ENCODE peak calls at places on chromosomes 1 and 21, in nine cellular contexts. One of them, this sample, is unnamed.

GRCh38 chr1:149986486-149987296 is 23.8 kb downstream of the OTUD7B start:
- DNase-seq in ovary: no peak
- DNase-seq in fibroblast of lung: peak
- DNase-seq in pancreas: no peak
- DNase-seq in AG10803: peak
- DNase-seq in fibroblast of pulmonary artery: peak
- DNase-seq in choroid plexus epithelial cell: peak
- DNase-seq in cardiac fibroblast: peak
- DNase-seq in heart right ventricle: no peak
- DNase-seq in this sample: no peak

GRCh38 chr1:29555043-29555620 is 318.8 kb downstream of the PTPRU start:
- DNase-seq in cardiac fibroblast: no peak
- DNase-seq in AG10803: no peak
- DNase-seq in choroid plexus epithelial cell: no peak
- DNase-seq in pancreas: no peak
- DNase-seq in ovary: no peak
- DNase-seq in heart right ventricle: no peak
- DNase-seq in fibroblast of pulmonary artery: no peak
- DNase-seq in fibroblast of lung: no peak
- DNase-seq in this sample: no peak

GRCh38 chr1:2290171-2290578 is 62.1 kb downstream of the SKI start:
- DNase-seq in pancreas: no peak
- DNase-seq in choroid plexus epithelial cell: no peak
- DNase-seq in AG10803: no peak
- DNase-seq in fibroblast of pulmonary artery: no peak
- DNase-seq in ovary: no peak
- DNase-seq in cardiac fibroblast: no peak
- DNase-seq in fibroblast of lung: no peak
- DNase-seq in heart right ventricle: no peak
- DNase-seq in this sample: no peak

GRCh38 chr1:116097600-116097999 is 13.6 kb upstream of the MAB21L3 start:
- DNase-seq in pancreas: no peak
- DNase-seq in choroid plexus epithelial cell: no peak
- DNase-seq in ovary: no peak
- DNase-seq in AG10803: no peak
- DNase-seq in fibroblast of pulmonary artery: no peak
- DNase-seq in fibroblast of lung: peak
- DNase-seq in cardiac fibroblast: no peak
- DNase-seq in heart right ventricle: no peak
- DNase-seq in this sample: no peak

GRCh38 chr21:14690886-14691285 is 144.8 kb upstream of the SAMSN1 start:
- DNase-seq in AG10803: no peak
- DNase-seq in fibroblast of pulmonary artery: peak
- DNase-seq in ovary: no peak
- DNase-seq in fibroblast of lung: no peak
- DNase-seq in pancreas: no peak
- DNase-seq in heart right ventricle: no peak
- DNase-seq in cardiac fibroblast: peak
- DNase-seq in choroid plexus epithelial cell: peak
- DNase-seq in this sample: peak

GRCh38 chr1:212107481-212107880 is 71.9 kb downstream of the DTL start:
- DNase-seq in choroid plexus epithelial cell: no peak
- DNase-seq in heart right ventricle: peak
- DNase-seq in pancreas: no peak
- DNase-seq in fibroblast of lung: no peak
- DNase-seq in AG10803: no peak
- DNase-seq in ovary: no peak
- DNase-seq in fibroblast of pulmonary artery: no peak
- DNase-seq in cardiac fibroblast: no peak
- DNase-seq in this sample: no peak

GRCh38 chr1:41357451-41358151 is 3.6 kb upstream of the FOXO6 start:
- DNase-seq in fibroblast of pulmonary artery: no peak
- DNase-seq in cardiac fibroblast: no peak
- DNase-seq in choroid plexus epithelial cell: peak
- DNase-seq in ovary: no peak
- DNase-seq in pancreas: no peak
- DNase-seq in AG10803: no peak
- DNase-seq in fibroblast of lung: peak
- DNase-seq in heart right ventricle: peak
- DNase-seq in this sample: no peak

GRCh38 chr1:221149111-221149510 is 269.9 kb downstream of the HLX start:
- DNase-seq in cardiac fibroblast: peak
- DNase-seq in AG10803: peak
- DNase-seq in pancreas: no peak
- DNase-seq in choroid plexus epithelial cell: peak
- DNase-seq in heart right ventricle: no peak
- DNase-seq in fibroblast of pulmonary artery: peak
- DNase-seq in ovary: no peak
- DNase-seq in fibroblast of lung: no peak
- DNase-seq in this sample: no peak

GRCh38 chr1:62426238-62426637 is 10.6 kb upstream of the USP1 start:
- DNase-seq in ovary: no peak
- DNase-seq in heart right ventricle: peak
- DNase-seq in fibroblast of lung: no peak
- DNase-seq in fibroblast of pulmonary artery: no peak
- DNase-seq in pancreas: no peak
- DNase-seq in cardiac fibroblast: no peak
- DNase-seq in AG10803: no peak
- DNase-seq in choroid plexus epithelial cell: no peak
- DNase-seq in this sample: peak

GRCh38 chr1:161051219-161051618 is 5.4 kb upstream of the USF1 start:
- DNase-seq in fibroblast of lung: no peak
- DNase-seq in fibroblast of pulmonary artery: no peak
- DNase-seq in AG10803: no peak
- DNase-seq in pancreas: no peak
- DNase-seq in choroid plexus epithelial cell: no peak
- DNase-seq in cardiac fibroblast: no peak
- DNase-seq in heart right ventricle: no peak
- DNase-seq in ovary: no peak
- DNase-seq in this sample: no peak

GRCh38 chr1:44801491-44802305 is 1.5 kb downstream of the PLK3 start:
- DNase-seq in pancreas: peak
- DNase-seq in heart right ventricle: no peak
- DNase-seq in cardiac fibroblast: peak
- DNase-seq in fibroblast of pulmonary artery: no peak
- DNase-seq in AG10803: no peak
- DNase-seq in fibroblast of lung: no peak
- DNase-seq in ovary: peak
- DNase-seq in choroid plexus epithelial cell: no peak
- DNase-seq in this sample: peak

GRCh38 chr1:145999321-146000024 is 3.1 kb upstream of the TXNIP start:
- DNase-seq in fibroblast of pulmonary artery: no peak
- DNase-seq in choroid plexus epithelial cell: no peak
- DNase-seq in cardiac fibroblast: no peak
- DNase-seq in AG10803: no peak
- DNase-seq in fibroblast of lung: no peak
- DNase-seq in ovary: peak
- DNase-seq in pancreas: no peak
- DNase-seq in heart right ventricle: no peak
- DNase-seq in this sample: no peak

GRCh38 chr1:203559523-203559922 is 65.6 kb downstream of the OPTC start:
- DNase-seq in choroid plexus epithelial cell: peak
- DNase-seq in AG10803: peak
- DNase-seq in ovary: peak
- DNase-seq in pancreas: no peak
- DNase-seq in cardiac fibroblast: peak
- DNase-seq in fibroblast of lung: peak
- DNase-seq in fibroblast of pulmonary artery: peak
- DNase-seq in heart right ventricle: no peak
- DNase-seq in this sample: peak

GRCh38 chr1:241939798-241940197 is 17.8 kb upstream of the BECN2 start:
- DNase-seq in heart right ventricle: no peak
- DNase-seq in fibroblast of pulmonary artery: no peak
- DNase-seq in pancreas: no peak
- DNase-seq in cardiac fibroblast: no peak
- DNase-seq in fibroblast of lung: no peak
- DNase-seq in AG10803: no peak
- DNase-seq in ovary: no peak
- DNase-seq in choroid plexus epithelial cell: no peak
- DNase-seq in this sample: no peak

GRCh38 chr1:8217809-8218208 is 100.1 kb upstream of the SLC45A1 start:
- DNase-seq in fibroblast of lung: no peak
- DNase-seq in pancreas: no peak
- DNase-seq in heart right ventricle: no peak
- DNase-seq in cardiac fibroblast: no peak
- DNase-seq in ovary: no peak
- DNase-seq in choroid plexus epithelial cell: no peak
- DNase-seq in fibroblast of pulmonary artery: no peak
- DNase-seq in AG10803: no peak
- DNase-seq in this sample: no peak

GRCh38 chr1:8216005-8216404 is 101.9 kb upstream of the SLC45A1 start:
- DNase-seq in cardiac fibroblast: no peak
- DNase-seq in pancreas: no peak
- DNase-seq in fibroblast of pulmonary artery: no peak
- DNase-seq in choroid plexus epithelial cell: no peak
- DNase-seq in heart right ventricle: no peak
- DNase-seq in ovary: no peak
- DNase-seq in fibroblast of lung: peak
- DNase-seq in AG10803: no peak
- DNase-seq in this sample: no peak

GRCh38 chr1:8218351-8219092 is 99.4 kb upstream of the SLC45A1 start:
- DNase-seq in choroid plexus epithelial cell: peak
- DNase-seq in AG10803: peak
- DNase-seq in heart right ventricle: no peak
- DNase-seq in ovary: no peak
- DNase-seq in fibroblast of pulmonary artery: no peak
- DNase-seq in cardiac fibroblast: peak
- DNase-seq in fibroblast of lung: peak
- DNase-seq in pancreas: no peak
- DNase-seq in this sample: peak

GRCh38 chr1:8219530-8219929 is 98.4 kb upstream of the SLC45A1 start:
- DNase-seq in ovary: no peak
- DNase-seq in fibroblast of lung: peak
- DNase-seq in choroid plexus epithelial cell: no peak
- DNase-seq in heart right ventricle: no peak
- DNase-seq in AG10803: peak
- DNase-seq in fibroblast of pulmonary artery: no peak
- DNase-seq in pancreas: no peak
- DNase-seq in cardiac fibroblast: peak
- DNase-seq in this sample: no peak

DNA sequence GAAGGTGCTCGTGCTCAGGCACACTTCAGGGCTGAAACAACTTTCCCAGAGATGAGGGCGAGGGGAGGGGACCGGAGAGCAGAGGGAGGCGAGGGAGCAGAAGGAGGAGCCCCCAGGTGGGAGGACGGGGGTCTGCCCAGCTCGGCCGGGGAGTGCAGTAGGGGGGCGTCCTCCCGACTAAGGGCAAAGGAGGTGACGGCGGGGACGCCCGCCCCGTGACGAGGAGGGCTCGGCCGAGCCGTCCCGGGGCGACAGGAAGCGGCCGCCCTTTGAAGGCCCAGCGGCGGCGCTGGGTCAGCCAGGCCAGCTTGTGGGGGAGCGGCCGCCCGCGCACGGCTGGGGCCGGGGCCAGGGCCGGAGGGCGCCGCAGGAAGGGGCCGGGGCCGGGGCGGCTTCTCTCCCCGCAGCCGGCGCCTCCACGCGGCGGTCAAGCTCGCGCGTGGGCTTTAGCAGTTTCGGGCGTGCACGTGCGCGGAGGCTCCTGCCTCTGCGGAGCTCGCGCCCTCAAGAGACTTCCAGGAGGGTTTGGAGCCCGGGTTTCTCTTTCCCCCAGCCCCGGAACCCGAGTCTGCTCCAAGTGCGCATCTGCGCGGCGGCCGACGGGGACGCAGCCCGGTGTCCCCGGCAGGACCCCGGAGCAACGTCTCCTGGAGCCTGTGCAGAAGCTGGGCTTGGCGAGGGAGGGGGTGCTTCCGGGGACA is 100.8 kb upstream of the SLC45A1 start:
- DNase-seq in heart right ventricle: no peak
- DNase-seq in choroid plexus epithelial cell: no peak
- DNase-seq in pancreas: no peak
- DNase-seq in fibroblast of lung: peak
- DNase-seq in cardiac fibroblast: no peak
- DNase-seq in ovary: peak
- DNase-seq in fibroblast of pulmonary artery: no peak
- DNase-seq in AG10803: no peak
- DNase-seq in this sample: no peak
- H3K4me3 ChIP-seq in heart right ventricle: peak
- H3K4me3 ChIP-seq in choroid plexus epithelial cell: peak
- H3K4me3 ChIP-seq in pancreas: peak
- H3K4me3 ChIP-seq in fibroblast of lung: no peak
- H3K4me3 ChIP-seq in cardiac fibroblast: peak
- H3K4me3 ChIP-seq in ovary: peak
- H3K4me3 ChIP-seq in fibroblast of pulmonary artery: no peak
- H3K4me3 ChIP-seq in AG10803: peak
- H3K4me3 ChIP-seq in this sample: peak

GRCh38 chr21:44872266-44872567 is 1.3 kb downstream of the PTTG1IP start:
- DNase-seq in ovary: no peak
- DNase-seq in AG10803: no peak
- DNase-seq in fibroblast of pulmonary artery: no peak
- DNase-seq in fibroblast of lung: no peak
- DNase-seq in pancreas: no peak
- DNase-seq in choroid plexus epithelial cell: no peak
- DNase-seq in heart right ventricle: no peak
- DNase-seq in cardiac fibroblast: no peak
- DNase-seq in this sample: peak
- TF ChIP-seq CTCF in ovary: no peak
- TF ChIP-seq CTCF in AG10803: no peak
- TF ChIP-seq CTCF in fibroblast of pulmonary artery: no peak
- TF ChIP-seq CTCF in fibroblast of lung: no peak
- TF ChIP-seq CTCF in pancreas: no peak
- TF ChIP-seq CTCF in choroid plexus epithelial cell: no peak
- TF ChIP-seq CTCF in heart right ventricle: no peak
- TF ChIP-seq CTCF in cardiac fibroblast: no peak
- TF ChIP-seq CTCF in this sample: peak

GRCh38 chr1:39659538-39659937 is 12.4 kb downstream of the NT5C1A start:
- DNase-seq in pancreas: no peak
- DNase-seq in fibroblast of lung: no peak
- DNase-seq in ovary: no peak
- DNase-seq in choroid plexus epithelial cell: no peak
- DNase-seq in heart right ventricle: no peak
- DNase-seq in fibroblast of pulmonary artery: no peak
- DNase-seq in cardiac fibroblast: no peak
- DNase-seq in AG10803: no peak
- DNase-seq in this sample: no peak
- H3K4me3 ChIP-seq in pancreas: no peak
- H3K4me3 ChIP-seq in fibroblast of lung: no peak
- H3K4me3 ChIP-seq in ovary: no peak
- H3K4me3 ChIP-seq in choroid plexus epithelial cell: no peak
- H3K4me3 ChIP-seq in heart right ventricle: no peak
- H3K4me3 ChIP-seq in fibroblast of pulmonary artery: no peak
- H3K4me3 ChIP-seq in cardiac fibroblast: no peak
- H3K4me3 ChIP-seq in AG10803: no peak
- H3K4me3 ChIP-seq in this sample: no peak

GRCh38 chr1:112618721-112619517 is at the start of gene ST7L:
- DNase-seq in AG10803: peak
- DNase-seq in fibroblast of lung: peak
- DNase-seq in ovary: peak
- DNase-seq in pancreas: peak
- DNase-seq in fibroblast of pulmonary artery: peak
- DNase-seq in choroid plexus epithelial cell: peak
- DNase-seq in cardiac fibroblast: peak
- DNase-seq in heart right ventricle: peak
- DNase-seq in this sample: peak

GRCh38 chr1:112618114-112618720 is 724 bp downstream of the ST7L start:
- DNase-seq in ovary: no peak
- DNase-seq in AG10803: peak
- DNase-seq in choroid plexus epithelial cell: peak
- DNase-seq in pancreas: no peak
- DNase-seq in heart right ventricle: no peak
- DNase-seq in fibroblast of lung: peak
- DNase-seq in fibroblast of pulmonary artery: peak
- DNase-seq in cardiac fibroblast: peak
- DNase-seq in this sample: peak

GRCh38 chr1:112619518-112620458 is at the start of gene CAPZA1:
- DNase-seq in AG10803: peak
- DNase-seq in pancreas: peak
- DNase-seq in heart right ventricle: peak
- DNase-seq in ovary: peak
- DNase-seq in fibroblast of pulmonary artery: peak
- DNase-seq in cardiac fibroblast: peak
- DNase-seq in fibroblast of lung: peak
- DNase-seq in choroid plexus epithelial cell: peak
- DNase-seq in this sample: peak

GRCh38 chr1:112614460-112615065 is 4.4 kb downstream of the ST7L start:
- DNase-seq in fibroblast of lung: peak
- DNase-seq in AG10803: peak
- DNase-seq in pancreas: no peak
- DNase-seq in heart right ventricle: no peak
- DNase-seq in cardiac fibroblast: peak
- DNase-seq in choroid plexus epithelial cell: peak
- DNase-seq in fibroblast of pulmonary artery: peak
- DNase-seq in ovary: no peak
- DNase-seq in this sample: peak
- TF ChIP-seq CTCF in fibroblast of lung: peak
- TF ChIP-seq CTCF in AG10803: peak
- TF ChIP-seq CTCF in pancreas: no peak
- TF ChIP-seq CTCF in heart right ventricle: no peak
- TF ChIP-seq CTCF in cardiac fibroblast: peak
- TF ChIP-seq CTCF in choroid plexus epithelial cell: peak
- TF ChIP-seq CTCF in fibroblast of pulmonary artery: peak
- TF ChIP-seq CTCF in ovary: no peak
- TF ChIP-seq CTCF in this sample: peak

This sample was measured in bronchial epithelial cell.